ENCODE peak calls at places on chromosomes 16 and 17, in six cellular contexts. H is GM12878; F is SJSA1; E is neuronal stem cell; Z is body of pancreas; L is CD4-positive, alpha-beta memory T cell. D is an unnamed sample.

GRCh38 chr16:89599451-89599858 is 14.0 kb upstream of the DPEP1 start:
- DNase-seq in H (no peak), F (no peak), E (no peak), Z (peak), L (no peak), D (no peak)

GRCh38 chr17:5502552-5502951 is 16.2 kb downstream of the MIS12 start:
- DNase-seq in H (no peak), F (no peak), E (no peak), Z (no peak), L (no peak), D (no peak)

GRCh38 chr16:65884018-65884417 is 482.5 kb upstream of the CDH5 start:
- DNase-seq in H (no peak), F (no peak), E (no peak), Z (no peak), L (no peak), D (no peak)

GRCh38 chr17:68021963-68022362 is 13.6 kb upstream of the KPNA2 start:
- DNase-seq in H (no peak), F (no peak), E (no peak), Z (no peak), L (no peak), D (no peak)

GRCh38 chr16:66287416-66287815 is 79.1 kb upstream of the CDH5 start:
- DNase-seq in H (no peak), F (peak), E (no peak), Z (no peak), L (no peak), D (peak)

GRCh38 chr17:77322534-77323412 is 182.0 kb downstream of the SEC14L1 start:
- DNase-seq in H (no peak), F (peak), E (peak), Z (peak), L (no peak), D (peak)

GRCh38 chr17:68298601-68299000 is 7.3 kb downstream of the ARSG start:
- DNase-seq in H (no peak), F (no peak), E (no peak), Z (no peak), L (no peak), D (no peak)

GRCh38 chr17:17698869-17699351 is 17.7 kb downstream of the RAI1 start:
- DNase-seq in H (no peak), F (no peak), E (no peak), Z (no peak), L (no peak), D (no peak)

GRCh38 chr17:1111599-1112443 is 68.0 kb downstream of the ABR start:
- DNase-seq in H (no peak), F (peak), E (no peak), Z (no peak), L (no peak), D (peak)

GRCh38 chr17:82244413-82245140 is 15.7 kb downstream of the SLC16A3 start:
- DNase-seq in H (no peak), F (peak), E (no peak), Z (no peak), L (no peak), D (no peak)

GRCh38 chr16:67672739-67673662 is 6.4 kb downstream of the C16orf86 start:
- DNase-seq in H (no peak), F (no peak), E (no peak), Z (peak), L (peak), D (peak)

GRCh38 chr16:14529010-14529669 is 100.9 kb downstream of the PARN start:
- DNase-seq in H (peak), F (peak), E (peak), Z (peak), L (peak), D (peak)

GRCh38 chr16:24890746-24891145 is 45.0 kb downstream of the SLC5A11 start:
- DNase-seq in H (no peak), F (no peak), E (no peak), Z (no peak), L (no peak), D (no peak)

GRCh38 chr16:57372372-57373116 is at the start of gene CX3CL1:
- DNase-seq in H (no peak), F (peak), E (no peak), Z (peak), L (no peak), D (no peak)

GRCh38 chr17:77677210-77677609 is 281.3 kb upstream of the TNRC6C start:
- DNase-seq in H (no peak), F (no peak), E (no peak), Z (no peak), L (no peak), D (no peak)

GRCh38 chr17:72334205-72334604 is 213.4 kb downstream of the SOX9 start:
- DNase-seq in H (no peak), F (no peak), E (no peak), Z (no peak), L (no peak), D (no peak)

GRCh38 chr17:10073026-10073425 is 125.4 kb downstream of the GAS7 start:
- DNase-seq in H (no peak), F (no peak), E (no peak), Z (no peak), L (no peak), D (no peak)

GRCh38 chr17:55564077-55564476 is 52.8 kb upstream of the SMIM36 start:
- DNase-seq in H (no peak), F (no peak), E (no peak), Z (no peak), L (no peak), D (no peak)

GRCh38 chr16:4936991-4937781 is at the start of gene PPL:
- DNase-seq in H (no peak), F (no peak), E (peak), Z (peak), L (no peak), D (no peak)

GRCh38 chr16:50395763-50396710 is 27.2 kb upstream of the BRD7 start:
- DNase-seq in H (no peak), F (no peak), E (no peak), Z (no peak), L (peak), D (no peak)

GRCh38 chr17:80987941-80988461 is 3.6 kb upstream of the CHMP6 start:
- DNase-seq in H (no peak), F (no peak), E (no peak), Z (peak), L (no peak), D (no peak)

GRCh38 chr17:77459018-77459755 is 318.4 kb downstream of the SEC14L1 start:
- DNase-seq in H (no peak), F (no peak), E (no peak), Z (no peak), L (peak), D (no peak)

GRCh38 chr17:64064331-64064730 is 43.9 kb upstream of the ICAM2 start:
- DNase-seq in H (no peak), F (no peak), E (no peak), Z (peak), L (no peak), D (no peak)

GRCh38 chr16:2465653-2466415 is 5.3 kb upstream of the NTN3 start:
- DNase-seq in H (no peak), F (no peak), E (no peak), Z (no peak), L (no peak), D (no peak)

GRCh38 chr16:68676113-68676860 is 31.2 kb downstream of the CDH3 start:
- DNase-seq in H (no peak), F (no peak), E (no peak), Z (no peak), L (no peak), D (no peak)

GRCh38 chr16:57367111-57367752 is 5.1 kb upstream of the CX3CL1 start:
- DNase-seq in H (no peak), F (no peak), E (no peak), Z (peak), L (no peak), D (no peak)

GRCh38 chr16:57284206-57284951 is at the start of gene PLLP:
- DNase-seq in H (no peak), F (no peak), E (no peak), Z (peak), L (peak), D (peak)

GRCh38 chr17:14019186-14019956 is 49.9 kb upstream of the COX10 start:
- DNase-seq in H (no peak), F (no peak), E (no peak), Z (no peak), L (no peak), D (no peak)

GRCh38 chr16:1099224-1100083 is 3.4 kb upstream of the C1QTNF8 start:
- DNase-seq in H (no peak), F (no peak), E (no peak), Z (no peak), L (no peak), D (no peak)

GRCh38 chr17:60315650-60316049 is 76.3 kb downstream of the USP32 start:
- DNase-seq in H (no peak), F (no peak), E (no peak), Z (no peak), L (no peak), D (no peak)

GRCh38 chr17:75318211-75318610 is 29.0 kb upstream of the SLC25A19 start:
- DNase-seq in H (no peak), F (no peak), E (no peak), Z (no peak), L (no peak), D (no peak)

GRCh38 chr16:3187798-3188674 is at the start of gene OR1F1:
- DNase-seq in H (no peak), F (peak), E (no peak), Z (no peak), L (peak), D (no peak)

DNA sequence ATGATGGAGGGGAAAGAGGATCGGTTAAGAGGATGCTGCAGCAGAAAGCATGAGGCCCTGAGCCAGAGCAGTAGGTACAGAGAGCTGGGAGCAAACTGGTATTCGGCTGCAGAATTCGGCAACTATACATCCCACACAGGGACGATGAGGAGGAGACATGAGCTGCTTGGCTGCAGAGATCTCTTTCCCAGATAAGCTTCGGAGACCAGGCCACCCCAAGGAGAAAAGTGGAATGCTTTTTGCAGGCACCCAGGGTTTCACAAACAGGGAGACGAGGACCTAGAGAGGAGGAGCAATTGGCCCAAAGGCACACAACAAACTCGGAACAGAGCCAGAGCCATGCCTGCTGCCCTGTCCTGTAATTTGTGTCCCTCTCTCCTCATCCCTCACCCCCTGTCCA is 62.0 kb downstream of the TMEM132E start:
- DNase-seq in H (no peak), F (no peak), E (no peak), Z (no peak), L (no peak), D (no peak)
- H3K4me3 ChIP-seq in H (no peak), F (no peak), E (no peak), Z (no peak), L (no peak), D (no peak)

DNA sequence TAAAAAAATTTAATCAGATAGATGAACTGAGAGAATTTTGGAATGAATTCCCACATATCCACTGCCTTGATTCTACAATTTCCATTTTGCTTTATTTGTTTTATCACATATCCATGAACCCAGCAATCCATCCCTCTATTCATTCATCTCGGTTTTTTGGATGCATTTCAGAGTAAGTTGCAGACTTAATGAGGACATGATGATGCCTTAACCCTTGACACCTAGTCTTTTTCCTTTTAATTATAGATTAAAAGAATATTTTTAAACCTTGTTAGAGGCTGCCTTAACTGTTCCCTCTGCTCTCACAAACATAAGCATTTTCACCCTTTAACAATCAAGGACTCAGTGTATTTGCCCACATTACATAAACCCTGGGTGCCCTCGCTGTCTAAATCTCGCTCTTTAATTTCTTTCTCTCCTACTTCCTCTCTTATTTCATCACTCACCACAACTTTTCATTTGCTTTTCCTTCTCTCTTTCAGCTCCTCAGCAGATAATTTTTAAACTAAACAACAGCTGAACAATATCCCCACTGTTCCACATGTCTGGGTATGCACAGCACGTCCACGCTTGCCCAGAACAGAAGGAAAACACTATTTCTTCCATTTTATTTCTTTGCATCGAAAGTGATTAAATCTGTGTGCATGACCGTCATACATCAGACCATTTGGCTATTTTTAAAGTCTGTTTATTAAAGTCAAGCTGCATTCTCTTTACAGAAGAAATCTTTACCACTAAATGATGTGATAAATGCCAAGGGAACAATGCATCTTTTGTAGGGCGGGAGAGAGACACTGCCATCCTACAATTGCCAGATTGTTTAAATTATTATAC is 39.9 kb downstream of the IQCK start:
- DNase-seq in H (no peak), F (no peak), E (no peak), Z (no peak), L (no peak), D (peak)
- H3K27ac ChIP-seq in H (no peak), F (peak), E (no peak), Z (peak), L (no peak), D (no peak)

GRCh38 chr17:43011728-43012472 is 5.3 kb downstream of the IFI35 start:
- DNase-seq in H (no peak), F (no peak), E (no peak), Z (no peak), L (no peak), D (no peak)
- H3K4me3 ChIP-seq in H (no peak), F (no peak), E (no peak), Z (no peak), L (no peak), D (no peak)

DNA sequence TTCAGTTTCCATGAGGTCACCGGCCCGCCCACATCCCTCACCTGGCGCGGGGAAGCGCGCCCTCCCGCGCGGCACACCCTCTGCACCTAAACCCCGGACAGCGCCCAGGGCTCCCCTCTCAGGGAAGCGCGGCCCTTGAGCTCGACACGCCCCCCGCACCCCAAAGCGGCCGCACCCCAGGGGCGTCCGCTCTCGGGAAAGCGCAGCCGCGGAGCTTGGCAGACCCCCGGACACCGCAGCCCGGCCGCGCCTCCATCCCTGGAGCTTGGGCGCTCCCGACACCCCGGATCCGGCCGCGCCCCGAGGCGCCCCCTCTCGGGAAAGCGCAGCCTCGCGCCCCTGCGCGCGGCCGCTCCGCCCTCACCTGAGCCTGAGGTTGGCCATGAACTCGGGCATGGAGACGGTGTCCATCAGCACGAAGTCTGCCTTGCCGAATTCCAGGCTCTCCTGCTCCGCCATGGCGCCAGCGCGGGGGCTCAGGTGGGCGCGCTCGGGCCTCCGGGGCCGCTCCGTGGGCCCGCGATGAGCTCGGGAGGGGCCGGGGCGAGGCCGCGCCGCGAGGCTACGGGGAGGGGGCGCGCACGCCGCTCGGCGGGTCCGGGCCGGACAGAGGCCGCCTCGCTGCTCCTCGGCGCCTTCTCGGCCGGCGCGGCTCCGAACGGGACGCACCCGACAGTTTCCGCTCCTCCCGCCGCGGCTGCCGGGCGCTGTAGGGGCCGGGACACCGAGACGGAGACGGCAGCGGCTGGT is at the start of gene MYO1D:
- DNase-seq in H (no peak), F (no peak), E (peak), Z (peak), L (peak), D (peak)
- H3K27ac ChIP-seq in H (peak), F (no peak), E (no peak), Z (peak), L (peak), D (peak)

GRCh38 chr16:72033437-72033836 is 20.9 kb upstream of the HP start:
- DNase-seq in H (no peak), F (no peak), E (no peak), Z (no peak), L (no peak), D (no peak)

GRCh38 chr16:72036098-72036497 is 18.2 kb upstream of the HP start:
- DNase-seq in H (no peak), F (no peak), E (no peak), Z (no peak), L (no peak), D (no peak)
- H3K4me3 ChIP-seq in H (no peak), F (no peak), E (no peak), Z (no peak), L (no peak), D (no peak)

GRCh38 chr16:84368327-84368996 is at the start of gene ATP2C2:
- DNase-seq in H (no peak), F (no peak), E (no peak), Z (peak), L (no peak), D (no peak)

GRCh38 chr16:84371553-84371865 is 3.2 kb downstream of the ATP2C2 start:
- DNase-seq in H (no peak), F (no peak), E (no peak), Z (no peak), L (no peak), D (no peak)

GRCh38 chr16:84369105-84369504 is 767 bp downstream of the ATP2C2 start:
- DNase-seq in H (no peak), F (no peak), E (no peak), Z (no peak), L (no peak), D (no peak)

GRCh38 chr16:84370723-84371552 is 2.6 kb downstream of the ATP2C2 start:
- DNase-seq in H (no peak), F (no peak), E (no peak), Z (no peak), L (no peak), D (no peak)

GRCh38 chr16:84369938-84370627 is 1.7 kb downstream of the ATP2C2 start:
- DNase-seq in H (no peak), F (no peak), E (no peak), Z (peak), L (no peak), D (no peak)
- H3K27ac ChIP-seq in H (no peak), F (no peak), E (no peak), Z (no peak), L (no peak), D (no peak)

GRCh38 chr17:57636985-57637667 is 108.0 kb downstream of the CCDC182 start:
- DNase-seq in H (no peak), F (no peak), E (no peak), Z (no peak), L (no peak), D (no peak)
- H3K4me3 ChIP-seq in H (no peak), F (no peak), E (no peak), Z (no peak), L (no peak), D (no peak)

DNA sequence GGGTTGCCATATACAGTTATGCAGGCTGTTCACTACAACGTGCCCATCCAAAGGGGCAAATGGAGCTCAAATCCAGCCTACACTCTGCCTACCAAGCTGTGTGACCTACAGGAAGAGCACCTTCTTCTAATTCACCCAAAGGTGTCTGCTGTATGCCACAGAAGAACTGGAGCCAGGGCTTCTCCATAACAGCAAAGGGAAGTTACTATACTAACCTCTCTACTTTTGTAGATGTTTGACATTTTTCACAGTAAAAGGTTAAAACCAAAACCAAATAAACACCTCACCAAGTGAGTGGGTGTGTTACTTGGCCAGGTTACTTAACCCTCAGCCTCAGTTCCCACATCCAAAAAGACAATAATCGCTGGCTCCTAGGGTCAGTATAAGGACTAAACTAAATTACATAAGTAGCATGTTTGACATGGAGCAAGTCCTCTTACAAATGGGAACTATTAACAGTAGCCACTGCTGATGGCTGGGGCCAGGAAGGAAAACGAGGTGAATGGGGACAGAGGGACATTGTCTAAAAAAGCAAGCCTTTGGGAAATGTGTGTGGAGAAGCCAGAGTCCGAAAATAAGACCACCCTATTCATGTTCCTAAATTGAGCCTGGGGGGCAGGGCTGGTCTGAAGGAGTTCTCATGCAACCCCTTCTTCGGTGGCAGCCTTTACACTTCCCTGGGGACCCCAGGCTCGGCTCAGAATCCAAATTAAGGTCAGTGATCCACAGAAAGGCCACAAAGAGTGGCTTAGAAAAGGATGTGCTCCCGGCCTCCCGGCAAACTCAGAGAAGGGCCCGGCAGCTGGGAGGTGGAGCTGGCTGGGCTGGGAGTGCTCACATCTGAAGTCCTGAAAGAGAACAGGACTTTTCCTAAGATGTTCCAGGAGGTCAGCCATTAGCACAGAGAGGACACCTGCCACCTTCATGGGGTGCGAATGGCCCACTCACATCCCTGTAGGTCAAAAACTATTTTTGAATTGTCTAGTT is 13.5 kb downstream of the CUEDC1 start:
- DNase-seq in H (no peak), F (no peak), E (no peak), Z (no peak), L (no peak), D (no peak)
- H3K27ac ChIP-seq in H (no peak), F (no peak), E (no peak), Z (peak), L (no peak), D (peak)

D was measured in coronary artery.